ENCODE peak calls at places on chromosomes 4 and X, in eight cellular contexts. J is IMR-90, V is GM23338, A is right lobe of liver, Q is PC-9, S is sigmoid colon, F is HCT116, L is fibroblast of lung. R is an unnamed sample. For H3K4me1, the result is how much of the 10 kb centered on the place peaks cover.

GRCh38 chr4:88672987-88673386 is 24.6 kb downstream of the NAP1L5 start:
- DNase-seq in J (peak), V (peak), A (no peak), Q (no peak), S (no peak), F (no peak), L (peak), R (no peak)

GRCh38 chr4:175776217-175776616 is 35.8 kb downstream of the GPM6A start:
- DNase-seq in J (no peak), V (peak), A (no peak), Q (no peak), S (no peak), F (no peak), L (no peak), R (no peak)

GRCh38 chrX:27890611-27891010 is 82.8 kb downstream of the MAGEB10 start:
- DNase-seq in J (peak), V (no peak), A (no peak), Q (no peak), S (no peak), F (peak), L (peak), R (no peak)

GRCh38 chr4:54440394-54441223 is 211.5 kb downstream of the PDGFRA start:
- DNase-seq in J (peak), V (peak), A (no peak), Q (no peak), S (no peak), F (peak), L (peak), R (no peak)

GRCh38 chr4:13548059-13548983 is 4.0 kb upstream of the NKX3-2 start:
- DNase-seq in J (no peak), V (peak), A (no peak), Q (no peak), S (peak), F (no peak), L (no peak), R (no peak)

GRCh38 chr4:152810715-152811287 is 31.0 kb downstream of the ARFIP1 start:
- DNase-seq in J (no peak), V (no peak), A (no peak), Q (no peak), S (no peak), F (no peak), L (no peak), R (no peak)

GRCh38 chr4:123037809-123038208 is 115.4 kb upstream of the NUDT6 start:
- DNase-seq in J (peak), V (no peak), A (no peak), Q (no peak), S (no peak), F (no peak), L (peak), R (no peak)

GRCh38 chr4:12411072-12411471 is 982.4 kb upstream of the HS3ST1 start:
- DNase-seq in J (no peak), V (no peak), A (no peak), Q (no peak), S (no peak), F (no peak), L (peak), R (no peak)

GRCh38 chrX:71492086-71493065 is 40.5 kb upstream of the OGT start:
- DNase-seq in J (peak), V (peak), A (peak), Q (peak), S (peak), F (no peak), L (peak), R (peak)

GRCh38 chrX:2696698-2697215 is 5.7 kb downstream of the CD99 start:
- DNase-seq in J (peak), V (no peak), A (no peak), Q (peak), S (no peak), F (no peak), L (peak), R (no peak)

GRCh38 chr4:164706675-164707074 is 47.3 kb upstream of the SMIM31 start:
- DNase-seq in J (no peak), V (peak), A (no peak), Q (no peak), S (no peak), F (no peak), L (no peak), R (no peak)

GRCh38 chrX:72477787-72478186 is 94.9 kb downstream of the HDAC8 start:
- DNase-seq in J (no peak), V (no peak), A (no peak), Q (no peak), S (no peak), F (no peak), L (peak), R (no peak)

GRCh38 chr4:48112017-48112667 is 21.9 kb downstream of the TXK start:
- DNase-seq in J (peak), V (peak), A (no peak), Q (no peak), S (no peak), F (no peak), L (no peak), R (no peak)

GRCh38 chr4:129282293-129282692 is 186.3 kb downstream of the C4orf33 start:
- DNase-seq in J (no peak), V (no peak), A (no peak), Q (no peak), S (no peak), F (no peak), L (no peak), R (no peak)

GRCh38 chr4:91422011-91422410 is 881.8 kb upstream of the GRID2 start:
- DNase-seq in J (no peak), V (no peak), A (no peak), Q (no peak), S (no peak), F (no peak), L (no peak), R (no peak)

GRCh38 chr4:147837435-147837834 is 105.5 kb downstream of the ARHGAP10 start:
- DNase-seq in J (no peak), V (peak), A (no peak), Q (no peak), S (no peak), F (no peak), L (no peak), R (no peak)

GRCh38 chr4:105765690-105766407 is 57.3 kb downstream of the GSTCD start:
- DNase-seq in J (peak), V (peak), A (no peak), Q (peak), S (no peak), F (peak), L (peak), R (no peak)

GRCh38 chrX:155048997-155049619 is 21.8 kb downstream of the CMC4 start:
- DNase-seq in J (peak), V (peak), A (peak), Q (peak), S (peak), F (no peak), L (peak), R (no peak)

GRCh38 chr4:184126800-184127199 is 90.9 kb downstream of the ENPP6 start:
- DNase-seq in J (no peak), V (no peak), A (no peak), Q (no peak), S (no peak), F (no peak), L (no peak), R (no peak)

GRCh38 chr4:94216394-94216793 is 8.7 kb downstream of the SMARCAD1 start:
- DNase-seq in J (no peak), V (no peak), A (no peak), Q (no peak), S (no peak), F (no peak), L (no peak), R (no peak)

GRCh38 chr4:144970597-144970996 is 127.4 kb downstream of the ANAPC10 start:
- DNase-seq in J (no peak), V (no peak), A (no peak), Q (no peak), S (no peak), F (no peak), L (no peak), R (no peak)

GRCh38 chr4:168793542-168793941 is 216.5 kb downstream of the CBR4 start:
- DNase-seq in J (no peak), V (no peak), A (no peak), Q (no peak), S (no peak), F (no peak), L (no peak), R (no peak)

GRCh38 chr4:68132342-68132741 is 2.7 kb upstream of the TMPRSS11F start:
- DNase-seq in J (no peak), V (peak), A (no peak), Q (no peak), S (peak), F (no peak), L (no peak), R (no peak)

GRCh38 chr4:107736924-107737448 is 17.0 kb upstream of the PAPSS1 start:
- DNase-seq in J (peak), V (peak), A (peak), Q (no peak), S (no peak), F (peak), L (peak), R (no peak)

GRCh38 chrX:12704706-12705105 is 86.5 kb upstream of the PRPS2 start:
- DNase-seq in J (no peak), V (no peak), A (no peak), Q (no peak), S (no peak), F (no peak), L (no peak), R (no peak)

GRCh38 chr4:182904271-182904761 is 12.9 kb downstream of the DCTD start:
- DNase-seq in J (no peak), V (peak), A (no peak), Q (no peak), S (no peak), F (no peak), L (no peak), R (no peak)

GRCh38 chrX:37686348-37686736 is 751 bp downstream of the XK start:
- DNase-seq in J (no peak), V (no peak), A (no peak), Q (no peak), S (no peak), F (no peak), L (no peak), R (no peak)

GRCh38 chrX:140274761-140275525 is 229.9 kb downstream of the SOX3 start:
- DNase-seq in J (peak), V (peak), A (no peak), Q (no peak), S (no peak), F (no peak), L (peak), R (no peak)

GRCh38 chr4:86250006-86250405 is 109.8 kb downstream of the MAPK10 start:
- DNase-seq in J (peak), V (no peak), A (no peak), Q (no peak), S (no peak), F (no peak), L (no peak), R (no peak)

GRCh38 chr4:1727117-1728031 is 6.1 kb downstream of the TACC3 start:
- DNase-seq in J (peak), V (no peak), A (peak), Q (peak), S (no peak), F (no peak), L (peak), R (peak)

GRCh38 chrX:24117288-24117687 is 32.2 kb upstream of the ZFX start:
- DNase-seq in J (peak), V (no peak), A (peak), Q (no peak), S (peak), F (no peak), L (peak), R (no peak)

GRCh38 chrX:140229187-140229586 is 263.9 kb upstream of the CXorf66 start:
- DNase-seq in J (no peak), V (peak), A (no peak), Q (no peak), S (no peak), F (no peak), L (no peak), R (no peak)

DNA sequence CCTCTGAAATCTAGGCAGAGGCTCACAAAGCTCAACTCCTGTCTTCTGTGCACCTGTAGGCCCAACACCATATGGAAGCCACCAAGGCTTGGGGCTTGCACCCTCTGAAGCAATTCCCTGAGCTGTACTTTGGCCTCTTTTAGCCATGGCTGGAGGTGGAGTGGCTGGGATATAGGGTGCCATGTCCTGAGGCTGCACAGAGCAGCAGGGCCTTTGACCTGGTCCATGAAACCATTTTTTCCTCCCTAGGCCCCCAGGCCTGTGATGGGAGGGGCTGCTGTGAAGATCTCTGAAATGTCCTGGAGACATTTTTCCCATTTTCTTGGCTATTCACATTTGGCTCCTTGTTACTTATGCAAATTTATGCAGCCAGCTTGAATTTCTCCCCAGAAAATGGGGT is 20.9 kb upstream of the COL25A1 start:
- DNase-seq in J (no peak), V (no peak), A (no peak), Q (no peak), S (no peak), F (no peak), L (no peak), R (no peak)
- TF ChIP-seq CTCF in J (no peak), V (no peak), A (no peak), Q (no peak), S (no peak), F (no peak), L (no peak), R (no peak)

GRCh38 chr4:2871466-2871865 is 27.8 kb downstream of the ADD1 start:
- DNase-seq in J (no peak), V (no peak), A (no peak), Q (no peak), S (no peak), F (no peak), L (no peak), R (no peak)

GRCh38 chr4:2867758-2868491 is 24.3 kb downstream of the ADD1 start:
- DNase-seq in J (peak), V (peak), A (no peak), Q (no peak), S (peak), F (no peak), L (peak), R (no peak)

GRCh38 chr4:2870098-2870497 is 26.5 kb downstream of the ADD1 start:
- DNase-seq in J (no peak), V (no peak), A (no peak), Q (no peak), S (no peak), F (no peak), L (no peak), R (no peak)

GRCh38 chr4:2868840-2869487 is 25.3 kb downstream of the ADD1 start:
- DNase-seq in J (no peak), V (no peak), A (no peak), Q (no peak), S (no peak), F (no peak), L (no peak), R (no peak)

GRCh38 chr4:2869659-2870058 is 26.0 kb downstream of the ADD1 start:
- DNase-seq in J (no peak), V (no peak), A (no peak), Q (no peak), S (no peak), F (no peak), L (no peak), R (no peak)
- H3K4me1 ChIP-seq in J (under half), V (half or more), A (under half), Q (under half), S (half or more), F (under half), L (under half), R (under half)

GRCh38 chrX:87663421-87663820 is 145.8 kb downstream of the KLHL4 start:
- DNase-seq in J (no peak), V (no peak), A (no peak), Q (no peak), S (no peak), F (no peak), L (no peak), R (no peak)

GRCh38 chrX:87661761-87662160 is 144.2 kb downstream of the KLHL4 start:
- DNase-seq in J (no peak), V (no peak), A (no peak), Q (no peak), S (no peak), F (no peak), L (peak), R (no peak)

DNA sequence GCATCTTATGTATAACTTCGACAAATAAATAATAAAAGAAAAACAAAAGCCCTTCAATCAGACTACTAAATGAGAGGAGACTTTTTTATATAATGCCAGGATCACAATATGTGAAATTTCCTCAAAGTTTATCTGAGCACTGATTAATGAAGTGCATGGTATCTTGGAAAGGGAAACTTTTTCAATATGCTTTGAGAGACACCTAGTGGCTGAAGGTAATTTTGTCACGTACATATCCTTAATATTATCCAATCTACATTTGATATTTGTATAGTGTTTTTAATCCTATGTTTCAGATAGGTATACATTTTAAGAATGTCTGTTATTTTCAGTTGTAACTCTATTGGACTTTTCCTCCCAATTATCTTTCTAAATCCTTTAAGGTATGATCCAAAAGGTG is 146.8 kb downstream of the KLHL4 start:
- DNase-seq in J (peak), V (peak), A (no peak), Q (no peak), S (no peak), F (no peak), L (peak), R (no peak)
- TF ChIP-seq CTCF in J (peak), V (peak), A (peak), Q (peak), S (peak), F (no peak), L (peak), R (no peak)

GRCh38 chr4:7034262-7035081 is 8.7 kb upstream of the TADA2B start:
- DNase-seq in J (peak), V (peak), A (peak), Q (peak), S (no peak), F (no peak), L (peak), R (no peak)

GRCh38 chr4:7029921-7030320 is 13.3 kb upstream of the TADA2B start:
- DNase-seq in J (no peak), V (no peak), A (no peak), Q (no peak), S (no peak), F (no peak), L (no peak), R (no peak)

GRCh38 chr4:7030856-7031255 is 12.3 kb upstream of the TADA2B start:
- DNase-seq in J (no peak), V (no peak), A (peak), Q (no peak), S (no peak), F (no peak), L (no peak), R (no peak)

GRCh38 chr4:7031526-7032449 is 11.4 kb upstream of the TADA2B start:
- DNase-seq in J (no peak), V (no peak), A (no peak), Q (no peak), S (no peak), F (no peak), L (no peak), R (no peak)

DNA sequence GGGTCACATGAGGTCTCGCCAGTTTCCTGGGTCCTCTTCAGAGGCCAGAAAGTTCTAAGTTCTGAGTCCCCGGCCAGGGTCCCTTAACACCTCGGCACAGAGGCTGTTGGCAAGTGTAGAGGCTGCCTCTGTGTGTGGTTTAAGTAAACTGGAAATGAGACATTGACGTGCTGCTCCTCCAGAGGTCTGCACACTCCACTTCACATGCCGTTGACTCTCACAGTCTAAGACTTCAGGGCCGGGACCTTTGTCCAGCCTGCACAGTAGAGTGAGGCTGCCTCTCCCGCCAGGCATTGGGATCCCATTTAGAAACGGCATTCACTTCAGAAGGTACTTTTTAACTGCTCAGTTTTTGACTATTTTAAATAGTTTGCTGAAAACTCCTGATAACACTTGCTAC is 10.6 kb upstream of the TADA2B start:
- DNase-seq in J (no peak), V (no peak), A (no peak), Q (no peak), S (no peak), F (no peak), L (no peak), R (no peak)
- H3K4me1 ChIP-seq in J (under half), V (under half), A (under half), Q (under half), S (under half), F (under half), L (under half), R (under half)

DNA sequence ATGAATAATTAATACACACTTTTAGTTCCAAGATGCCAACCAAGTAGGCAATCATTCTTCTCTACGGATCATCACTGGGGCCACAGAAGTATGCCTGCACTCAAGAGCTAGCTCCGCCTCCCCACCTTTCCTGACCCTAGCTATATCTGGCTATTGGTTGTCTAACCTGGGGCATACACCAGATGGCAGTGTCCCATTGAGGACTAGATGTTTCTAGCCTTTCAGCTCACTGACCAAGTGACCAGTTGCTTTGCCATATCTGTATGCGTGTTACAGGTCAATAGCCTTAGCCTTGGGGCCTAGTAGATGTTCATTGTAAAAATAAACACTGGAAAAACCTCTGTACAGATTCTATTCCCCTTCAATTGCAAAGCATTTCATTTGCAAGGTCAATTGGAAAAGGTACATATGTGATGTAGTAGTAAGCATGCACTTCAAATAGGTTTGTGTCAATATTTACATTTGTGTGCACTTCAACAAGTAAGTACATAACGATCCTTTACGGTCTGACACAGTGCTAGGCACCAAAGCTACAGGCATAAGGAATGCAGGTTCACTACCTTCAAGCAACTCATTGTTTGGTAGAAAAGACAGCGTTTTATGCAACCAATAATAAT is 521.7 kb downstream of the PPARGC1A start:
- DNase-seq in J (peak), V (peak), A (peak), Q (no peak), S (no peak), F (no peak), L (peak), R (no peak)
- TF ChIP-seq CTCF in J (peak), V (peak), A (peak), Q (no peak), S (no peak), F (no peak), L (peak), R (peak)

DNA sequence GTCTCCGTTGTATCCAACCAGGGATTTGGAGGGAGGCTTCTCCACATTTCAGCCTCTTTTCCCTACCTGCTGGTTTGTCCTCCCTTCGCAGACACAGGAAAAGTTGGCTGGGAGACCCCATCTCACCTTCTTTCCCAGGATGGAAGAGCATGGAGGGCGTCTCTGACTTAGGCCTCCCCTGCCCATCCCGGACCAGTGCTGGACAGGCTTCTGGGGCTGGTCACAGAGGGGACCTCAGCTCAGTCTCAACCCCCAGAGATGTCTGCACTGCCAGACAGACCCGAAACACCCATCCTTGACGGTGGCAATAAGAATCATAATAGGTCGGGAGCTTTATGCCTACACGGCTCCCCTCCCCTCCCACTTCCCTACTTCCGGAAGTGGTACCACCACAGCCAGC is 1.6 kb downstream of the WFS1 start:
- DNase-seq in J (no peak), V (no peak), A (no peak), Q (no peak), S (no peak), F (no peak), L (no peak), R (peak)
- H3K4me1 ChIP-seq in J (under half), V (under half), A (under half), Q (under half), S (half or more), F (under half), L (under half), R (half or more)

GRCh38 chr4:127782275-127783025 is at the start of gene HSPA4L:
- DNase-seq in J (peak), V (peak), A (peak), Q (peak), S (peak), F (peak), L (peak), R (peak)
- TF ChIP-seq CTCF in J (peak), V (peak), A (peak), Q (no peak), S (peak), F (peak), L (peak), R (peak)

R was measured in left lung.